ENCODE peak calls at places on chromosomes 6 and 20, in four cellular contexts. S, Z, E and Q are unnamed samples.

GRCh38 chr20:3406481-3407425 is 716 bp downstream of the DNAAF9 start:
- DNase-seq in S (peak), E (peak), Z (peak), Q (no peak)

GRCh38 chr6:149093643-149094042 is 223.9 kb upstream of the TAB2 start:
- DNase-seq in S (peak), Z (no peak), E (no peak), Q (no peak)

GRCh38 chr20:46004813-46005505 is 3.7 kb upstream of the MMP9 start:
- DNase-seq in E (no peak), S (no peak), Z (no peak), Q (peak)

GRCh38 chr6:69881322-69882151 is 15.2 kb downstream of the COL19A1 start:
- DNase-seq in S (no peak), E (no peak), Z (no peak), Q (peak)

GRCh38 chr20:49245921-49246740 is 26.9 kb downstream of the DDX27 start:
- DNase-seq in E (peak), S (peak), Z (no peak), Q (peak)

GRCh38 chr20:53517146-53517545 is 76.5 kb downstream of the ZNF217 start:
- DNase-seq in E (no peak), Z (no peak), S (peak), Q (no peak)

GRCh38 chr6:26250806-26251075 is 114.3 kb upstream of the BTN3A2 start:
- DNase-seq in S (no peak), Z (no peak), E (peak), Q (no peak)

GRCh38 chr6:18330548-18331066 is 56.5 kb upstream of the RNF144B start:
- DNase-seq in E (no peak), Z (no peak), S (no peak), Q (peak)

GRCh38 chr6:7846971-7847818 is 63.4 kb downstream of the TXNDC5 start:
- DNase-seq in Z (no peak), E (no peak), S (peak), Q (no peak)
- TF ChIP-seq CTCF in Z (no peak), E (peak), S (peak), Q (no peak)

GRCh38 chr20:17557675-17558006 is 12.2 kb upstream of the DSTN start:
- DNase-seq in E (no peak), S (peak), Z (no peak), Q (no peak)
- H3K4me3 ChIP-seq in E (no peak), S (peak), Z (no peak), Q (no peak)

GRCh38 chr20:258269-258858 is 840 bp downstream of the DEFB132 start:
- DNase-seq in S (no peak), E (no peak), Z (no peak), Q (no peak)

GRCh38 chr20:257419-257818 is at the start of gene DEFB132:
- DNase-seq in E (no peak), S (no peak), Z (no peak), Q (no peak)

GRCh38 chr20:263701-264100 is 6.2 kb downstream of the DEFB132 start:
- DNase-seq in Z (no peak), E (no peak), S (no peak), Q (no peak)

GRCh38 chr20:259991-260390 is 2.5 kb downstream of the DEFB132 start:
- DNase-seq in Z (no peak), S (no peak), E (no peak), Q (no peak)

DNA sequence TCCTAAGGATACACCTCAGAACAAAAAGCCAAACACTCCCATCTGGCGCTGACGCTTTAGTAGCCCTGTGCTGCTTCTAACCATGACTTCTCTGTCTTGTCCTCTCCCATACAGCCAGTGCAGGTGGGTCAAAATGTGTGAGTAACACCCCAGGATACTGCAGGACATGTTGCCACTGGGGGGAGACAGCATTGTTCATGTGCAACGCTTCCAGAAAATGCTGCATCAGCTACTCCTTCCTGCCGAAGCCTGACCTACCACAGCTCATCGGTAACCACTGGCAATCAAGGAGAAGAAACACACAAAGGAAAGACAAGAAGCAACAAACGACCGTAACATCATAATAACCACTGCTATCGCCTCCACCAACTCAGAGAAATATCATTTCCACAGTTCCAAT is 1.4 kb downstream of the DEFB132 start:
- DNase-seq in E (no peak), S (peak), Z (no peak), Q (peak)
- TF ChIP-seq CTCF in E (no peak), S (peak), Z (no peak), Q (peak)

DNA sequence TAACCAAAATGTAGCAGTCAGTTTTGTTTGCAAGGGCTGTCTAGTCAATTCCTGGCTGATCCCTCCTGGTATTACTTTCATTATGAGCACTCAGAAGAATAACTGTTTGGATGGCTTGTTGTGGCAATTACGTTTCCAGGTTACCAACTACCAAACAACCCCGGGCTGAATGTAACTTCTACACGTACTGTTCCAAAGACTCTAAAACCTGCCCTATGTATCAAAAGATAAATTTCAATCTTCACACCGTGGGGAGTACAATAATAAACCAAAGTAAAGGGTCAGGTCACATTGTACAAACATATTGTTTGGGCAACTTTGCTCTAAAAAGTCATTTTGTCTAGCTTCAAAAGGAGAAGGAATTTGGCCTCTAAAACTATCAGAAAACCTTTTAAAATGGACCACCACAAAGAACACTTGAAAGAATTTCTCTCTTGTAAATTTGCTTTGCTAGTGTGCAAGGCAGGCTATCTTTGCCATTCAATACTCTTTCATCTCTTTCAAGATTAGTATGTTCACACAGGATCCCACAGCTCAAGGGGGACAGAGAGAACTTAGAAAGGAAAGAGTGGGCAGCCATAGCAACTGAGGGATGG is 27.6 kb downstream of the DCDC2 start:
- DNase-seq in E (no peak), Z (no peak), S (no peak), Q (no peak)
- H3K4me3 ChIP-seq in E (no peak), Z (no peak), S (no peak), Q (no peak)

GRCh38 chr6:12977206-12977605 is 260.6 kb downstream of the PHACTR1 start:
- DNase-seq in Z (no peak), S (no peak), E (no peak), Q (no peak)
- TF ChIP-seq CTCF in Z (no peak), S (no peak), E (no peak), Q (no peak)